ENCODE peak calls at places on chromosomes 11 and 22, in seven cellular contexts. N is brain microvascular endothelial cell; C is cardiac septum; K is stimulated activated CD8-positive, alpha-beta memory T cell treated with anti-CD3 and anti-CD28 coated beads, Interleukin-12 subunit alpha, Interleukin-12 subunit beta, amount 100 ng/mL, for 4 hours; A is skeletal muscle cell; P is activated T-cell treated with anti-CD3 and anti-CD28 coated beads, Interleukin-2, amount 50 U/mL, for 24 hours; S is transverse colon. M is an unnamed sample.

GRCh38 chr11:117095301-117096139 is 2.7 kb downstream of the SIK3 start:
- DNase-seq in N (no peak), C (no peak), K (no peak), A (no peak), P (no peak), S (no peak), M (no peak)

GRCh38 chr11:110176366-110177056 is 83.3 kb downstream of the ZC3H12C start:
- DNase-seq in N (no peak), C (no peak), K (no peak), A (no peak), P (no peak), S (no peak), M (no peak)

GRCh38 chr11:66815646-66816045 is 27.6 kb upstream of the RCE1 start:
- DNase-seq in N (no peak), C (no peak), K (no peak), A (no peak), P (no peak), S (no peak), M (no peak)

GRCh38 chr11:124085583-124085982 is 29.7 kb upstream of the VWA5A start:
- DNase-seq in N (no peak), C (no peak), K (no peak), A (no peak), P (no peak), S (no peak), M (no peak)

GRCh38 chr11:10892250-10892649 is 34.4 kb upstream of the ZBED5 start:
- DNase-seq in N (no peak), C (no peak), K (no peak), A (no peak), P (no peak), S (no peak), M (no peak)

GRCh38 chr22:28788601-28789000 is 11.8 kb downstream of the XBP1 start:
- DNase-seq in N (no peak), C (no peak), K (no peak), A (no peak), P (no peak), S (no peak), M (no peak)

GRCh38 chr11:47242596-47243192 is 5.9 kb downstream of the ACP2 start:
- DNase-seq in N (no peak), C (no peak), K (no peak), A (no peak), P (no peak), S (no peak), M (no peak)

GRCh38 chr22:47144791-47145425 is 382.5 kb downstream of the TBC1D22A start:
- DNase-seq in N (no peak), C (no peak), K (no peak), A (no peak), P (no peak), S (peak), M (no peak)

GRCh38 chr11:78812513-78813293 is 238.0 kb upstream of the NARS2 start:
- DNase-seq in N (no peak), C (no peak), K (no peak), A (no peak), P (no peak), S (peak), M (no peak)

GRCh38 chr11:72607101-72607468 is 67.1 kb downstream of the PDE2A start:
- DNase-seq in N (no peak), C (no peak), K (no peak), A (no peak), P (no peak), S (no peak), M (no peak)

GRCh38 chr22:32075997-32076725 is 33.1 kb downstream of the SLC5A1 start:
- DNase-seq in N (no peak), C (no peak), K (no peak), A (no peak), P (no peak), S (no peak), M (no peak)

GRCh38 chr11:14972581-14973490 is 685 bp upstream of the CALCA start:
- DNase-seq in N (no peak), C (no peak), K (no peak), A (no peak), P (peak), S (no peak), M (no peak)

GRCh38 chr22:23925020-23925606 is 30.9 kb downstream of the MIF start:
- DNase-seq in N (no peak), C (no peak), K (no peak), A (no peak), P (no peak), S (no peak), M (no peak)

GRCh38 chr22:17047656-17048055 is 37.1 kb upstream of the IL17RA start:
- DNase-seq in N (no peak), C (no peak), K (no peak), A (no peak), P (no peak), S (no peak), M (no peak)

GRCh38 chr11:8658210-8658968 is 24.1 kb downstream of the TRIM66 start:
- DNase-seq in N (no peak), C (no peak), K (no peak), A (peak), P (no peak), S (no peak), M (no peak)

GRCh38 chr11:94473177-94473799 is 20.4 kb downstream of the MRE11 start:
- DNase-seq in N (peak), C (no peak), K (no peak), A (no peak), P (no peak), S (no peak), M (no peak)

GRCh38 chr11:108973402-108974119 is 308.7 kb downstream of the DDX10 start:
- DNase-seq in N (peak), C (no peak), K (no peak), A (peak), P (no peak), S (no peak), M (no peak)

GRCh38 chr11:114297806-114298700 is 1.9 kb downstream of the NNMT start:
- DNase-seq in N (no peak), C (no peak), K (no peak), A (no peak), P (no peak), S (no peak), M (no peak)

GRCh38 chr11:67283490-67283963 is 5.6 kb upstream of the ANKRD13D start:
- DNase-seq in N (no peak), C (no peak), K (no peak), A (no peak), P (no peak), S (no peak), M (no peak)

GRCh38 chr11:121996574-121996973 is 119.4 kb downstream of the BLID start:
- DNase-seq in N (no peak), C (no peak), K (no peak), A (peak), P (no peak), S (no peak), M (no peak)

GRCh38 chr22:31248138-31248745 is 36.1 kb downstream of the LIMK2 start:
- DNase-seq in N (peak), C (peak), K (peak), A (peak), P (peak), S (peak), M (peak)

GRCh38 chr11:37502202-37502601 is 904.2 kb upstream of the RAG2 start:
- DNase-seq in N (no peak), C (no peak), K (no peak), A (no peak), P (no peak), S (no peak), M (no peak)

GRCh38 chr11:122405788-122406341 is 249.7 kb upstream of the UBASH3B start:
- DNase-seq in N (no peak), C (no peak), K (no peak), A (no peak), P (no peak), S (no peak), M (no peak)

GRCh38 chr22:31492151-31492550 is 2.5 kb upstream of the EIF4ENIF1 start:
- DNase-seq in N (no peak), C (no peak), K (no peak), A (no peak), P (no peak), S (no peak), M (no peak)

GRCh38 chr11:57938351-57938750 is 85.3 kb upstream of the OR9Q1 start:
- DNase-seq in N (no peak), C (no peak), K (no peak), A (no peak), P (no peak), S (no peak), M (no peak)

M was measured in Peyer's patch.